ENCODE peak calls at places on chromosomes 11 and 22, in seven cellular contexts. T, O, W, L, S, N and G are unnamed samples.

GRCh38 chr11:74683941-74684481 is 47.2 kb downstream of the CHRDL2 start:
- DNase-seq in T (no peak), O (peak; percentile 39), W (no peak), L (no peak), S (peak; percentile 18), N (no peak), G (no peak)

GRCh38 chr22:37669586-37669985 is 5.8 kb upstream of the LGALS1 start:
- DNase-seq in T (no peak), O (no peak), W (no peak), L (no peak), S (no peak), N (no peak), G (no peak)

GRCh38 chr11:19079643-19080440 is 19.3 kb upstream of the MRGPRX2 start:
- DNase-seq in T (no peak), O (peak; percentile 78), W (no peak), L (no peak), S (peak; percentile 25), N (no peak), G (no peak)

GRCh38 chr11:65414776-65415498 is 7.7 kb upstream of the NEAT1 start:
- DNase-seq in T (no peak), O (peak; percentile 22), W (no peak), L (no peak), S (peak; percentile 18), N (no peak), G (peak; percentile 12)

GRCh38 chr11:26896716-26897115 is 97.2 kb upstream of the FIBIN start:
- DNase-seq in T (no peak), O (no peak), W (no peak), L (no peak), S (no peak), N (no peak), G (no peak)

GRCh38 chr11:31218847-31219246 is 150.7 kb downstream of the DCDC1 start:
- DNase-seq in T (no peak), O (no peak), W (no peak), L (no peak), S (no peak), N (no peak), G (no peak)

GRCh38 chr11:133134561-133135173 is 397.6 kb downstream of the OPCML start:
- DNase-seq in T (no peak), O (peak; percentile 25), W (no peak), L (peak; percentile 38), S (no peak), N (peak; percentile 70), G (peak; percentile 71)

GRCh38 chr11:126748097-126748756 is 252.3 kb downstream of the KIRREL3 start:
- DNase-seq in T (no peak), O (no peak), W (no peak), L (no peak), S (no peak), N (no peak), G (no peak)

GRCh38 chr11:33753304-33753703 is 17.1 kb upstream of the CD59 start:
- DNase-seq in T (no peak), O (peak; percentile 71), W (no peak), L (no peak), S (no peak), N (no peak), G (peak; percentile 49)

GRCh38 chr11:13114566-13115465 is 105.7 kb downstream of the RASSF10 start:
- DNase-seq in T (no peak), O (no peak), W (no peak), L (no peak), S (no peak), N (peak; percentile 18), G (peak; percentile 16)

GRCh38 chr11:119814766-119815165 is 85.8 kb upstream of the NECTIN1 start:
- DNase-seq in T (no peak), O (no peak), W (no peak), L (no peak), S (no peak), N (no peak), G (no peak)

GRCh38 chr11:91293119-91293518 is 931.5 kb upstream of the FAT3 start:
- DNase-seq in T (no peak), O (no peak), W (no peak), L (no peak), S (no peak), N (peak; percentile 62), G (no peak)